ENCODE peak calls at places on chromosomes 4 and X, in eight cellular contexts. T is ovary, R is K562, U is gastrocnemius medialis, N is heart left ventricle, J is uterus, D is adrenal gland, V is A549. Q is an unnamed sample.
A peak's percentile ranks its signal among the peaks of the same experiment; 100 is the strongest.

GRCh38 chr4:126533176-126533575 is 1099.6 kb upstream of the INTU start:
- DNase-seq in R (no peak), U (no peak), D (no peak), V (no peak), T (no peak), J (no peak), N (no peak), Q (no peak)

GRCh38 chr4:89797117-89797516 is 39.8 kb downstream of the SNCA start:
- DNase-seq in J (no peak), R (no peak), N (no peak), V (peak; percentile 1), D (no peak), T (no peak), U (no peak), Q (peak; percentile 21)

GRCh38 chrX:145464650-145465049 is 217.3 kb downstream of the SPANXN1 start:
- DNase-seq in V (no peak), N (no peak), J (no peak), T (no peak), D (no peak), R (no peak), U (no peak), Q (no peak)

GRCh38 chrX:15167826-15168225 is 102.1 kb downstream of the ASB9 start:
- DNase-seq in R (no peak), D (no peak), U (no peak), N (no peak), J (no peak), T (no peak), V (no peak), Q (no peak)

GRCh38 chr4:75950416-75950815 is 9.6 kb upstream of the NAAA start:
- DNase-seq in N (no peak), R (no peak), U (no peak), D (no peak), T (no peak), V (no peak), J (no peak), Q (no peak)

GRCh38 chr4:148344382-148344781 is 97.8 kb downstream of the NR3C2 start:
- DNase-seq in J (no peak), D (peak; percentile 60), N (no peak), R (no peak), U (no peak), V (no peak), T (peak; percentile 36), Q (no peak)

GRCh38 chr4:57078685-57079521 is 31.3 kb downstream of the IGFBP7 start:
- DNase-seq in V (peak; percentile 55), N (no peak), T (no peak), R (no peak), U (no peak), J (no peak), D (no peak), Q (no peak)

GRCh38 chrX:150690126-150690525 is 3.1 kb upstream of the MTMR1 start:
- DNase-seq in T (no peak), R (no peak), U (no peak), V (peak; percentile 41), J (no peak), N (no peak), D (no peak), Q (no peak)

GRCh38 chr4:34194585-34194984 is 2049.7 kb downstream of the ARAP2 start:
- DNase-seq in V (no peak), D (no peak), J (no peak), T (no peak), R (no peak), N (no peak), U (no peak), Q (no peak)

GRCh38 chr4:54695359-54696149 is 37.8 kb downstream of the KIT start:
- DNase-seq in V (no peak), T (no peak), D (no peak), N (no peak), R (no peak), J (no peak), U (no peak), Q (no peak)

GRCh38 chrX:133229361-133229760 is 11.2 kb upstream of the TFDP3 start:
- DNase-seq in U (no peak), R (no peak), V (no peak), J (no peak), N (no peak), T (no peak), D (no peak), Q (no peak)

GRCh38 chr4:184217569-184218131 is at the start of gene ENPP6:
- DNase-seq in T (no peak), N (no peak), R (no peak), J (no peak), V (no peak), U (no peak), D (no peak), Q (no peak)

GRCh38 chrX:38857736-38858432 is 56.6 kb downstream of the MID1IP1 start:
- DNase-seq in D (no peak), T (no peak), J (no peak), N (no peak), V (no peak), R (no peak), U (no peak), Q (no peak)

GRCh38 chrX:45347877-45348675 is 147.4 kb upstream of the DIPK2B start:
- DNase-seq in R (no peak), T (no peak), U (no peak), J (no peak), D (no peak), V (no peak), N (no peak), Q (no peak)

DNA sequence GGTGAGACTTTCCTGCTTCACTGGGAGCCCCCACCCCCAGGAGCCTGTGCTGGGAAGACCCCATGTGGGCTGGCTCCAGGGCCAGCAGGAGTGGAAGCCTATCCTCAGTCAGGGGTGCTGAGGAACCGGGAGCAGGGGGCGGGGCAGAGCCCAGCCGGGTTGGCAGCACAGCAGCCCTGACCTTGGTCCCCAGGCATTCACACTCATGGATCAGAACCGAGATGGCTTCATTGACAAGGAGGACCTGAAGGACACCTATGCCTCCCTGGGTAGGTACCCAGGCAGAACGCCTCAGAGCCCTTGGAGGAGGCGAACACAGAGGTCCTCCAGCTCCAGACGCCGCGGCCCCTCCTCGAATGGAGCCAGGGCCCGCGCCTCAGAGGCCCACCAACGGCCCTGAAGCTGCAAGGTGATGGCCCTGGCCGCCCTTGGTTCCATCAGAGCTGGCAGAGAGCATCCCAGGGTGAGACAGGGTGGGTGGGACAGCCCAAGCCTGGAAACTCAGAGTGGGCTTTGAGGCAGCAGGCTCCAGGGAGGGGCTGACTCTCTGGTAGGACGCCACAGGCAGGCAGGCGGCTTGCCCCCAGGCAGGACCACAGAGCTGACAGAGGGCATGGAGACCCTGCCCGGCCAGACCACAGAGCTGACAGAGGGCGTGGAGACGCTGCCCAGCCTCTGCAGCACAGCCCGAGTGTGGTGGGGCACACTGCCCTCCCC is 4.6 kb downstream of the MYL5 start:
- DNase-seq in T (no peak), D (peak; percentile 66), U (no peak), N (peak; percentile 55), J (no peak), R (no peak), V (no peak), Q (no peak)
- TF ChIP-seq POLR2A in T (no peak), D (no peak), U (no peak), N (no peak), J (no peak), R (no peak), V (no peak), Q (no peak)

DNA sequence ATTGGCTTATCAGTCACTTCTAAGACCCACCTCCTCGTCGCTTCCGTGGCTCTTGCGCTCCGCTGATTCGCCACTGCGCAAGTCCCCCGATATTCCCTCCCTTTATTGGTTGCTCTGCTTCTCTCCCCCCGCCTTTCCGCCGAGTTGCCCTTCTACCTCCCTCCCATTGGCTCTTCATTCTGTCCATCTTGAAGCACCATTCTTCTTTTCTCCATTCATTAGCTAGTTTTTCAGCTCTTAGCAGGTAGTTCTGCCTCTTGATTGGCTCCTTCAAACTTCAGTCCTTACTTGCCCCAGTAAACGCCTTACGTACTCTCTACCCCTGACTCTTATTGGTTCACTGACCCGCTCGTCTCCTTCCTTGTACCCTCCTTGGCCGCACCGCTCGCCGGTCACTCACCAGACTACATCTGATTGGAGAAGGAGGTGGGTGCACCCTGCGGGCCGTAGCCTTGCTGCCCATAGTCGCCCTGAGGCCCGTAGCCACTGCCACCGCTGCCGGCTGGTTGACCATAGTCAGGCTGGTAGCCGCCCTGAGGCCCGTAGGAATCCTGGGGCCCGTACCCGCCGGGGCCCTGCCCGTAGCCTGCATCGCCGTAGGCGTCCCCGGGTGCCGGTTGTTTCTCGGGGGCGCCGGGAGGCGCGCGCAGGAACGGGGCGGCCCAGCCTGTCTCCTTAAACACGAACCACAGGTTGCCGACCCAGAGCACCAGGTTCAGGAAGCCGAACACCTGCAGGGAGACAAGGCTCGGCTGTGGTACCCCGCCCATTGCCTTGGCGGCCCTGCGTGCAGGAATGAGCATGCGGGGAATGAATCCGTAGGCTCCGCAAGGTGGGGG is 5.1 kb upstream of the PRICKLE3 start:
- DNase-seq in D (peak; percentile 98), T (peak; percentile 86), V (peak; percentile 100), N (peak; percentile 91), J (peak; percentile 95), R (peak; percentile 98), U (peak; percentile 96), Q (peak; percentile 93)
- TF ChIP-seq POLR2A in D (peak; percentile 70), T (peak; percentile 57), V (peak; percentile 95), N (peak; percentile 89), J (peak; percentile 77), R (peak; percentile 80), U (peak; percentile 87), Q (no peak)

DNA sequence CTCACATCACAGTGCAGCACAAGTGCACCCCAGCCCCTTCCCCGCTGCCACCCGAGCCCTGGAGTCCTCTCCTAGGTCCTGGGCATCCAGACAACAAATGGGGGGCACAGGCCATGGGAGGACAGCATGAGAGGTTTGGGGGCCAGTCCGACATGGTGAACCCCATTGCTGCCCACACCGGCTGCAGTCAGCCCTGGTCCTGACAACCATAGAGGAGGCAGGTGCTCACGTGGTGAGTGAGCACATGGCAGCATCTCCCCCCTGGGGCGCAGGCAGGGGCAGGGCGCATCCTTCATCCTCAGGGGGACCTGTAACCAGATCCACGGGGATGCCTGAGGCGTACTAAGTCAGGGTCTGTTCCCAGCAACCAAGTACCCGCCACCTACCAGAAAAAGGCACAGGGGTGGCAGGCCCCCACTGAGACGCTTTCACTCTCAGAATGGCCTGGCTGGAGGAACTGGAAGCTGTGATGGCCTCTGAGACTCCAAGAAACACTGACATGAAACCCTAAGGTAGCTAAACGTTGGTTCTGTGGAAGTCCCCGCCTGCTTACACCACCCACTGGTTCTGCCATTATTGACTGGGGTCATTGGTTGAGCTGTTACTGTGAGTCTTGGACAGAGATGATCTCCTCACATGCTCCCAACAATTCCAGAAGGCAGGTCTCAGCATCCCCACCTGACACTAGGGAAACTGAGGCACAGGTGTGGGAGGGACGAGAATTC is 6.5 kb downstream of the ZFYVE28 start:
- DNase-seq in T (no peak), D (no peak), V (no peak), U (no peak), R (no peak), J (no peak), N (peak; percentile 46), Q (no peak)
- TF ChIP-seq POLR2A in T (no peak), D (no peak), V (no peak), U (no peak), R (no peak), J (no peak), N (no peak), Q (no peak)

DNA sequence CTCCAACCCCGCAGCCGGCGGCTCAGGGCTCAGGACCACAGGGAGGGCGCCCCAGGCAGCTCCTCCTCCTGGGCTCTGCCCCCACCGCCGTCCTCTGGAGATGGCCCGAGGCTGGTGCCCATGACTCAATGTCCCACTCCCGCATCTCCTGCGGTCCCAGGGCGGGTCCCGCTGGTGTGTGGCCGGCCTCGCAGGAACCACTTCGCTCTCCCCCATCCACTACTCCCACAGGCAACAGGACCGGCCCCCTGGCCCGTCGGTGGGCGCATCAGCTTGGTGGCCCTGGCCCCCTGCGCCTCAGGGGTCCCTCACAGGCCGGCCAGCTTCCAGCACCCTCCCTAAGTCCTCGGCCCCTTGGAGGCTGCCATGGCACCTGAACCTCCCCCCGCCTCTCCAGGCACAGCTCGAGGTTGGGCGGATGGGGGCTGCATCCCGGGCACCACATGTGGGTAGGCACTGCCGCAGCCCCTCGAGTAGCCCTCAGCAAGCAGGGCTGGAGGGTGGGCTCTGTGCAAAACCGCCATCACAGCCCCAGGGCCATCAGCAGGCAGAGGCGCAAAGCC is 22.8 kb upstream of the SPON2 start:
- DNase-seq in J (peak; percentile 40), U (peak; percentile 29), T (peak; percentile 40), R (no peak), V (no peak), D (peak; percentile 44), N (peak; percentile 58), Q (no peak)
- TF ChIP-seq POLR2A in J (no peak), U (no peak), T (no peak), R (no peak), V (no peak), D (no peak), N (no peak), Q (no peak)